ENCODE peak calls at places on chromosomes 7 and 10, in six cellular contexts. L is ACHN, R is astrocyte of the spinal cord, I is cardiac septum, E is endodermal cell, Q is islet precursor cell. J is an unnamed sample.

GRCh38 chr7:129094501-129094900 is 39.6 kb upstream of the TNPO3 start:
- DNase-seq in L (no peak), I (no peak), R (no peak), E (no peak), Q (peak), J (no peak)

GRCh38 chr10:75099952-75100763 is 11.3 kb upstream of the SAMD8 start:
- DNase-seq in L (peak), I (peak), R (peak), Q (peak), E (peak), J (no peak)

GRCh38 chr7:41641006-41641714 is 61.7 kb downstream of the INHBA start:
- DNase-seq in E (no peak), L (no peak), R (peak), Q (no peak), I (no peak), J (no peak)

GRCh38 chr7:55304363-55304762 is 60.8 kb upstream of the LANCL2 start:
- DNase-seq in Q (no peak), E (no peak), L (no peak), I (no peak), R (no peak), J (no peak)

GRCh38 chr7:80186721-80187120 is 52.1 kb downstream of the GNAI1 start:
- DNase-seq in R (no peak), E (no peak), I (no peak), Q (no peak), L (no peak), J (no peak)

GRCh38 chr7:104017001-104017400 is 27.5 kb upstream of the RELN start:
- DNase-seq in L (no peak), E (no peak), Q (no peak), R (no peak), I (no peak), J (no peak)

GRCh38 chr10:97648557-97649404 is 8.3 kb downstream of the PI4K2A start:
- DNase-seq in R (peak), Q (peak), E (peak), L (peak), I (no peak), J (peak)

GRCh38 chr10:112236486-112236885 is 46.7 kb upstream of the TECTB start:
- DNase-seq in I (no peak), E (no peak), L (no peak), R (no peak), Q (no peak), J (no peak)

GRCh38 chr7:107035446-107035845 is 9.1 kb upstream of the PRKAR2B start:
- DNase-seq in E (no peak), R (peak), I (no peak), Q (peak), L (peak), J (peak)

GRCh38 chr10:130301026-130301892 is 165.1 kb downstream of the GLRX3 start:
- DNase-seq in L (no peak), I (peak), R (peak), Q (no peak), E (no peak), J (no peak)

GRCh38 chr10:21230219-21230618 is 295.3 kb downstream of the SKIDA1 start:
- DNase-seq in I (no peak), L (no peak), R (no peak), E (no peak), Q (no peak), J (no peak)

GRCh38 chr7:158413962-158414961 is 173.4 kb downstream of the PTPRN2 start:
- DNase-seq in L (no peak), R (peak), Q (no peak), E (peak), I (peak), J (no peak)

GRCh38 chr10:102461187-102462054 is 10.1 kb upstream of the C10orf95 start:
- DNase-seq in R (peak), L (peak), E (peak), I (peak), Q (peak), J (no peak)

GRCh38 chr10:82020999-82021398 is 146.0 kb downstream of the NRG3 start:
- DNase-seq in I (no peak), E (no peak), R (no peak), Q (no peak), L (no peak), J (no peak)

GRCh38 chr10:50279489-50279888 is 28.2 kb upstream of the ASAH2 start:
- DNase-seq in E (peak), Q (peak), L (no peak), I (no peak), R (no peak), J (no peak)

GRCh38 chr10:132001238-132001977 is 19.7 kb upstream of the BNIP3 start:
- DNase-seq in E (peak), I (no peak), L (peak), Q (no peak), R (peak), J (no peak)

GRCh38 chr10:76318171-76318570 is 886.7 kb downstream of the LRMDA start:
- DNase-seq in E (no peak), Q (no peak), L (no peak), I (no peak), R (no peak), J (no peak)

J was measured in epithelial cell of proximal tubule.